ENCODE peak calls at places on chromosomes 3 and 15, in seven cellular contexts. K is aorta, D is lung, Y is cardiac muscle cell, F is heart left ventricle, E is heart right ventricle, I is ovary. S is an unnamed sample.

GRCh38 chr3:8640223-8640622 is 4.4 kb downstream of the SSUH2 start:
- DNase-seq in Y (no peak), K (no peak), F (no peak), E (no peak), D (no peak), I (no peak), S (no peak)

GRCh38 chr3:193865339-193865738 is 270.6 kb upstream of the HES1 start:
- DNase-seq in I (no peak), E (no peak), D (no peak), K (no peak), F (no peak), Y (no peak), S (no peak)

GRCh38 chr3:25837038-25837437 is 47.1 kb downstream of the OXSM start:
- DNase-seq in D (no peak), I (no peak), K (no peak), Y (no peak), E (no peak), F (no peak), S (no peak)

GRCh38 chr3:149393355-149394165 is 16.1 kb upstream of the TM4SF1 start:
- DNase-seq in K (peak; percentile 84), I (peak; percentile 53), Y (peak; percentile 78), E (peak; percentile 76), F (peak; percentile 75), D (peak; percentile 80), S (peak; percentile 80)

GRCh38 chr3:48684480-48685143 is 1.1 kb downstream of the NCKIPSD start:
- DNase-seq in F (peak; percentile 74), D (no peak), E (peak; percentile 68), Y (no peak), K (peak; percentile 76), I (peak; percentile 79), S (no peak)

GRCh38 chr3:162718697-162719096 is 1222.1 kb downstream of the OTOL1 start:
- DNase-seq in F (peak; percentile 13), I (no peak), E (peak; percentile 29), D (no peak), Y (no peak), K (no peak), S (no peak)

GRCh38 chr15:53974121-53974520 is 4.1 kb upstream of the UNC13C start:
- DNase-seq in D (no peak), K (no peak), E (no peak), Y (no peak), F (no peak), I (no peak), S (no peak)

GRCh38 chr3:38117163-38117716 is 19.7 kb downstream of the ACAA1 start:
- DNase-seq in E (peak; percentile 34), D (peak; percentile 59), I (no peak), K (peak; percentile 68), Y (no peak), F (no peak), S (no peak)

GRCh38 chr15:91183630-91184029 is 83.6 kb downstream of the SV2B start:
- DNase-seq in Y (no peak), F (no peak), I (no peak), D (no peak), K (no peak), E (no peak), S (no peak)

GRCh38 chr15:100601158-100601557 is 826 bp downstream of the LINS1 start:
- DNase-seq in Y (peak; percentile 39), K (no peak), F (no peak), D (no peak), E (no peak), I (no peak), S (peak; percentile 33)

GRCh38 chr3:154473769-154474168 is 43.8 kb upstream of the GPR149 start:
- DNase-seq in D (no peak), E (no peak), K (no peak), I (no peak), F (no peak), Y (no peak), S (no peak)

GRCh38 chr3:129428382-129429079 is at the start of gene EFCAB12:
- DNase-seq in I (peak; percentile 97), E (peak; percentile 96), D (peak; percentile 98), Y (peak; percentile 96), K (peak; percentile 99), F (peak; percentile 95), S (peak; percentile 95)

GRCh38 chr3:129432036-129432435 is 3.6 kb upstream of the EFCAB12 start:
- DNase-seq in K (no peak), D (no peak), F (no peak), Y (no peak), I (no peak), E (no peak), S (no peak)

GRCh38 chr3:129429597-129429996 is 1.2 kb upstream of the EFCAB12 start:
- DNase-seq in E (no peak), I (no peak), F (no peak), D (no peak), K (no peak), Y (no peak), S (no peak)

GRCh38 chr3:129428020-129428381 is 435 bp downstream of the EFCAB12 start:
- DNase-seq in Y (no peak), K (no peak), D (no peak), I (no peak), E (no peak), F (no peak), S (no peak)

DNA sequence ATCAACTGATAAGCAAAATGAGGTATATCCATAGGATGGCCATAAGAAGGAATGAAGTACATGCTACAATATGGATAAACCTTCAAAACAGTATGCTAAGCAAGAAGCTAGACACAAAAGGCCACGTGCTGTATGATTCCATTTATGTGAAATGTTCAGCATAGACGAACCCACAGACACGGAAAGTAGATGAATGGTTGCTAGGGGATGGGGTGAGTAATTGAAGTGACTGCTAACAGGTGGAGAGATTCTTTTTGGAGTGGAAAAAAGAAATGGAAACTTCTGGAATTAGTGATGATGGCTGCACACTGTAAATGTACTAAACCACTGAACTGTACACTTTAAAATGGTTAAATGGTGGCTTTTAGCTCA is 630 bp upstream of the EFCAB12 start:
- DNase-seq in Y (no peak), D (no peak), E (no peak), K (no peak), I (no peak), F (no peak), S (no peak)
- H3K4me3 ChIP-seq in Y (no peak overlapping the region), D (no peak overlapping the region), E (peak overlapping the region; percentile 57), K (no peak overlapping the region), I (peak overlapping the region; percentile 54), F (peak overlapping the region; percentile 63), S (peak overlapping the region; percentile 61)

DNA sequence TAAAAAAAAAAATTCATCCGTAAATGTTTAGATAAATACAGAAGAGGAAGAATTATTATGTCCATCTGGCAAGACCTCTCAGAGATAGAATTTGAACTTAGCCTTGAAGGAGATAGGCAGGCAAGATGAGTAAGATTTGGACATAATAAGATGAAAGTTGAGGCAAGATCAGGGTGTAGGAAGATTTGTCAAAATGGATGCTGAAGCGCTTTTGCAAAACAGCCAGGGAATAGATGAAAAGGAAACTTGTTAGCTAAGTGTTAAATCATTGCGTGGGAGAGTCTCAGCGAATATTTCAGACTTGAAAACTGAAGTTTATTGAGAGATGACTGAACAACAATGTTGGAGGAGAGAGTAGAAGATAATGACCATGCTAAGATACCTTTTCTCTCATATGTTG is 7.2 kb downstream of the BRK1 start:
- DNase-seq in I (no peak), D (no peak), K (no peak), F (no peak), E (no peak), Y (no peak), S (no peak)
- H3K36me3 ChIP-seq in I (no peaks in the 10 kb centered on the region), D (peaks cover 24% of the 10 kb centered on the region), K (peaks cover 7% of the 10 kb centered on the region), F (peaks cover 31% of the 10 kb centered on the region), E (peaks cover 4% of the 10 kb centered on the region), Y (peaks cover 14% of the 10 kb centered on the region), S (no peaks in the 10 kb centered on the region)

GRCh38 chr3:16506884-16507409 is 6.6 kb downstream of the RFTN1 start:
- DNase-seq in E (no peak), I (no peak), F (no peak), Y (no peak), K (no peak), D (no peak), S (no peak)
- H3K4me3 ChIP-seq in E (no peak overlapping the region), I (no peak overlapping the region), F (no peak overlapping the region), Y (no peak overlapping the region), K (no peak overlapping the region), D (no peak overlapping the region), S (no peak overlapping the region)

DNA sequence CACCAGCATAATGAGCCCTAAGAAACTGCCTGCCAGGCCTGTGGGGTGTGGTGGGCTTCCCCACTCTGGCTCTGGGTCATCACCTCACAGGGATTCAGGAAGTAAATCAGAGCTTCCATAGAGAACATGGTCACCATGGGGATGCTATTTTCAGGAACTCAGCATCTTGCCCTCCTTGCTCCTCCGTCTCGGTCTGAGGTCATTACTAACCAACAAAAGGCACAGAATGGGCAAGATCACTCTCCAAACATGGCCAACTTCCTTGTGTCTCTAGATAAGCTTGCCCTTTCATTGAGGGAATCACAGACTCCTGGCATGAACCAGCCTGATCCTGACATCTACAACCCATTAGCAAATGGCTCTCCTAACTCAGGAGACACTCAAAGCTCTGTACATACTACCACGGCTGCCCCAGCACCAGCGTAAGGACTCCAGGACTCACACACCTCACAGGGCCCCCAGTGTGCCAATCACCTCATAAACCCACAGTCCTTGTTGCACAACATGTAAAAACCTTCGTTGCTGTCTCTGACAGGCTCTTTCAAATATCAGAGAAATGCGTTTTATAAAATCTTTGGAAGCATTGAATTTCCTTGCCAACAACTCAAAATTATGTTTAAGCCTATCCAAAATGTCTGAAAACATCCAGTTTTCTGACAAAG is 7.4 kb downstream of the FYCO1 start:
- DNase-seq in I (no peak), E (no peak), Y (no peak), F (no peak), D (no peak), K (no peak), S (no peak)
- H3K36me3 ChIP-seq in I (no peaks in the 10 kb centered on the region), E (no peaks in the 10 kb centered on the region), Y (no peaks in the 10 kb centered on the region), F (peaks cover 14% of the 10 kb centered on the region), D (peaks cover 7% of the 10 kb centered on the region), K (peaks cover 2% of the 10 kb centered on the region), S (no peaks in the 10 kb centered on the region)

GRCh38 chr15:57708047-57708446 is 1.5 kb downstream of the POLR2M start:
- DNase-seq in Y (no peak), K (no peak), F (no peak), E (no peak), I (no peak), D (no peak), S (no peak)
- H3K4me3 ChIP-seq in Y (peak overlapping the region; percentile 81), K (peak overlapping the region; percentile 92), F (peak overlapping the region; percentile 91), E (peak overlapping the region; percentile 87), I (peak overlapping the region; percentile 94), D (no peak overlapping the region), S (peak overlapping the region; percentile 98)